ENCODE peak calls at places on chromosomes 16 and 17, in four cellular contexts. C is SIG-M5; N is activated CD4-positive, CD25-positive, alpha-beta regulatory T cell; D is transverse colon. Q is an unnamed sample.

GRCh38 chr17:39306509-39307212 is 80.9 kb upstream of the STAC2 start:
- DNase-seq in C (no peak), D (no peak), N (no peak), Q (no peak)

GRCh38 chr17:58248955-58249269 is 10.5 kb downstream of the LPO start:
- DNase-seq in C (no peak), D (no peak), N (no peak), Q (no peak)

GRCh38 chr16:85418978-85419491 is 194.1 kb upstream of the GSE1 start:
- DNase-seq in C (no peak), D (peak; percentile 7), N (no peak), Q (no peak)

GRCh38 chr16:15445450-15445849 is 11.1 kb downstream of the BMERB1 start:
- DNase-seq in C (no peak), N (no peak), D (no peak), Q (no peak)

GRCh38 chr17:79841369-79842135 is 2.3 kb upstream of the CBX4 start:
- DNase-seq in C (no peak), N (no peak), D (no peak), Q (peak; percentile 19)

GRCh38 chr17:69967910-69968411 is 107.1 kb upstream of the KCNJ16 start:
- DNase-seq in N (no peak), C (no peak), D (no peak), Q (no peak)

GRCh38 chr17:266219-266618 is 84.8 kb upstream of the DOC2B start:
- DNase-seq in N (no peak), D (peak; percentile 2), C (no peak), Q (no peak)

GRCh38 chr16:77289331-77289809 is 90.2 kb downstream of the SYCE1L start:
- DNase-seq in D (no peak), N (no peak), C (no peak), Q (no peak)

GRCh38 chr16:8863594-8864424 is 5.0 kb downstream of the CARHSP1 start:
- DNase-seq in C (no peak), N (no peak), D (peak; percentile 71), Q (peak; percentile 69)

GRCh38 chr17:27453466-27453865 is 2.8 kb upstream of the KSR1 start:
- DNase-seq in N (no peak), C (no peak), D (no peak), Q (no peak)

GRCh38 chr16:844638-845348 is 44.3 kb upstream of the GNG13 start:
- DNase-seq in C (no peak), D (no peak), N (no peak), Q (no peak)

GRCh38 chr17:16934836-16935235 is 37.1 kb downstream of the TNFRSF13B start:
- DNase-seq in C (no peak), N (no peak), D (no peak), Q (no peak)

GRCh38 chr16:81583893-81584705 is 139.5 kb downstream of the CMIP start:
- DNase-seq in D (peak; percentile 68), N (no peak), C (no peak), Q (peak; percentile 66)

GRCh38 chr17:8462564-8462963 is 26.9 kb downstream of the NDEL1 start:
- DNase-seq in N (no peak), D (no peak), C (no peak), Q (no peak)

GRCh38 chr16:84545114-84545737 is 40.8 kb upstream of the MEAK7 start:
- DNase-seq in N (no peak), C (no peak), D (no peak), Q (no peak)

GRCh38 chr17:61627125-61627524 is 36.1 kb upstream of the NACA2 start:
- DNase-seq in D (no peak), N (no peak), C (no peak), Q (no peak)

GRCh38 chr16:269061-269796 is 6.5 kb downstream of the RGS11 start:
- DNase-seq in C (no peak), N (no peak), D (no peak), Q (no peak)

GRCh38 chr16:84643677-84644076 is 4.6 kb upstream of the KLHL36 start:
- DNase-seq in C (no peak), N (no peak), D (no peak), Q (no peak)

GRCh38 chr16:31513126-31513525 is 4.9 kb upstream of the RUSF1 start:
- DNase-seq in D (no peak), C (no peak), N (no peak), Q (no peak)

GRCh38 chr17:46771601-46772012 is 46.9 kb downstream of the WNT3 start:
- DNase-seq in N (no peak), C (no peak), D (peak; percentile 37), Q (peak; percentile 46)

GRCh38 chr17:17587614-17588336 is 3.7 kb downstream of the PEMT start:
- DNase-seq in N (no peak), C (no peak), D (no peak), Q (no peak)

GRCh38 chr16:10961231-10961630 is 16.9 kb downstream of the CLEC16A start:
- DNase-seq in N (no peak), C (no peak), D (no peak), Q (no peak)

GRCh38 chr16:86965840-86966239 is 351.4 kb downstream of the C16orf95 start:
- DNase-seq in C (no peak), N (no peak), D (no peak), Q (no peak)

GRCh38 chr17:82199496-82199895 is 13.1 kb downstream of the CCDC57 start:
- DNase-seq in N (no peak), C (no peak), D (no peak), Q (no peak)

GRCh38 chr17:35684046-35684802 is 47.2 kb upstream of the RASL10B start:
- DNase-seq in C (no peak), N (no peak), D (no peak), Q (no peak)

GRCh38 chr17:38663125-38663751 is 11.5 kb downstream of the EPOP start:
- DNase-seq in N (no peak), C (no peak), D (peak; percentile 72), Q (peak; percentile 75)

GRCh38 chr17:50117202-50118040 is 12.5 kb downstream of the SAMD14 start:
- DNase-seq in N (peak; percentile 27), D (peak; percentile 68), C (no peak), Q (no peak)

GRCh38 chr16:84585886-84586285 is 32.0 kb downstream of the COTL1 start:
- DNase-seq in D (no peak), C (no peak), N (no peak), Q (no peak)

GRCh38 chr17:75109407-75110236 is at the start of gene ARMC7:
- DNase-seq in D (peak; percentile 95), N (peak; percentile 84), C (no peak), Q (peak; percentile 96)

GRCh38 chr17:1467898-1468492 is 12.0 kb upstream of the CRK start:
- DNase-seq in N (no peak), D (no peak), C (no peak), Q (no peak)

GRCh38 chr16:84367750-84368320 is 503 bp upstream of the ATP2C2 start:
- DNase-seq in D (peak; percentile 60), N (no peak), C (no peak), Q (peak; percentile 69)

GRCh38 chr17:19948100-19948943 is 29.3 kb downstream of the AKAP10 start:
- DNase-seq in C (no peak), D (no peak), N (no peak), Q (no peak)

GRCh38 chr17:72890711-72891110 is 201.8 kb downstream of the SLC39A11 start:
- DNase-seq in C (no peak), N (no peak), D (no peak), Q (no peak)

GRCh38 chr16:14307623-14308356 is 236.7 kb downstream of the MRTFB start:
- DNase-seq in C (no peak), N (no peak), D (no peak), Q (no peak)

GRCh38 chr17:57498443-57498842 is 242.1 kb downstream of the MSI2 start:
- DNase-seq in D (no peak), C (no peak), N (no peak), Q (no peak)

GRCh38 chr17:54172654-54173316 is 350.1 kb downstream of the KIF2B start:
- DNase-seq in D (no peak), N (no peak), C (no peak), Q (no peak)

Q was measured in left colon.